ENCODE peak calls at places on chromosomes 6 and 20, in seven cellular contexts. One of them, this sample, is unnamed.

GRCh38 chr20:1961374-1961773 is 32.5 kb downstream of the PDYN start:
- DNase-seq in hepatocyte: no peak
- DNase-seq in left cardiac atrium: no peak
- DNase-seq in A549: no peak
- DNase-seq in HTR-8/SVneo: no peak
- DNase-seq in pancreas: no peak
- DNase-seq in T-helper 9 cell: no peak
- DNase-seq in this sample: no peak

GRCh38 chr6:31633447-31633846 is 12.9 kb downstream of the PRRC2A start:
- DNase-seq in HTR-8/SVneo: no peak
- DNase-seq in pancreas: no peak
- DNase-seq in hepatocyte: no peak
- DNase-seq in A549: no peak
- DNase-seq in left cardiac atrium: no peak
- DNase-seq in T-helper 9 cell: no peak
- DNase-seq in this sample: no peak

GRCh38 chr6:33426590-33427563 is 7.0 kb downstream of the SYNGAP1 start:
- DNase-seq in HTR-8/SVneo: no peak
- DNase-seq in pancreas: no peak
- DNase-seq in A549: peak; percentile 19
- DNase-seq in T-helper 9 cell: peak; percentile 46
- DNase-seq in hepatocyte: no peak
- DNase-seq in left cardiac atrium: no peak
- DNase-seq in this sample: no peak

GRCh38 chr6:11771473-11772048 is 7.0 kb downstream of the ADTRP start:
- DNase-seq in HTR-8/SVneo: peak; percentile 25
- DNase-seq in A549: no peak
- DNase-seq in hepatocyte: no peak
- DNase-seq in left cardiac atrium: no peak
- DNase-seq in T-helper 9 cell: no peak
- DNase-seq in pancreas: no peak
- DNase-seq in this sample: peak; percentile 88

GRCh38 chr6:118080547-118080946 is 173.5 kb downstream of the SLC35F1 start:
- DNase-seq in pancreas: no peak
- DNase-seq in A549: no peak
- DNase-seq in hepatocyte: no peak
- DNase-seq in T-helper 9 cell: no peak
- DNase-seq in HTR-8/SVneo: no peak
- DNase-seq in left cardiac atrium: no peak
- DNase-seq in this sample: no peak

GRCh38 chr6:170453586-170454511 is 99.3 kb downstream of the PSMB1 start:
- DNase-seq in T-helper 9 cell: no peak
- DNase-seq in A549: no peak
- DNase-seq in hepatocyte: no peak
- DNase-seq in pancreas: no peak
- DNase-seq in HTR-8/SVneo: no peak
- DNase-seq in left cardiac atrium: no peak
- DNase-seq in this sample: no peak

GRCh38 chr20:58133020-58133419 is 95.4 kb downstream of the ANKRD60 start:
- DNase-seq in hepatocyte: no peak
- DNase-seq in T-helper 9 cell: no peak
- DNase-seq in HTR-8/SVneo: no peak
- DNase-seq in left cardiac atrium: no peak
- DNase-seq in A549: no peak
- DNase-seq in pancreas: no peak
- DNase-seq in this sample: no peak

GRCh38 chr6:17207281-17207680 is 73.9 kb upstream of the RBM24 start:
- DNase-seq in hepatocyte: no peak
- DNase-seq in T-helper 9 cell: no peak
- DNase-seq in A549: no peak
- DNase-seq in pancreas: no peak
- DNase-seq in left cardiac atrium: no peak
- DNase-seq in HTR-8/SVneo: no peak
- DNase-seq in this sample: no peak

GRCh38 chr6:19037607-19038006 is 650.5 kb downstream of the RNF144B start:
- DNase-seq in T-helper 9 cell: no peak
- DNase-seq in HTR-8/SVneo: no peak
- DNase-seq in hepatocyte: no peak
- DNase-seq in left cardiac atrium: no peak
- DNase-seq in A549: no peak
- DNase-seq in pancreas: no peak
- DNase-seq in this sample: no peak

GRCh38 chr6:68649669-68650068 is 14.6 kb downstream of the ADGRB3 start:
- DNase-seq in T-helper 9 cell: no peak
- DNase-seq in HTR-8/SVneo: no peak
- DNase-seq in A549: no peak
- DNase-seq in left cardiac atrium: no peak
- DNase-seq in hepatocyte: no peak
- DNase-seq in pancreas: no peak
- DNase-seq in this sample: no peak

GRCh38 chr20:42218566-42218965 is 600.4 kb upstream of the CHD6 start:
- DNase-seq in hepatocyte: no peak
- DNase-seq in A549: no peak
- DNase-seq in left cardiac atrium: no peak
- DNase-seq in HTR-8/SVneo: no peak
- DNase-seq in T-helper 9 cell: no peak
- DNase-seq in pancreas: no peak
- DNase-seq in this sample: no peak

GRCh38 chr6:169312658-169313346 is 59.2 kb upstream of the THBS2 start:
- DNase-seq in HTR-8/SVneo: no peak
- DNase-seq in left cardiac atrium: no peak
- DNase-seq in T-helper 9 cell: no peak
- DNase-seq in pancreas: no peak
- DNase-seq in hepatocyte: no peak
- DNase-seq in A549: no peak
- DNase-seq in this sample: no peak

GRCh38 chr20:34165246-34165645 is 53.2 kb upstream of the EIF2S2 start:
- DNase-seq in hepatocyte: no peak
- DNase-seq in pancreas: no peak
- DNase-seq in left cardiac atrium: no peak
- DNase-seq in HTR-8/SVneo: peak; percentile 35
- DNase-seq in T-helper 9 cell: no peak
- DNase-seq in A549: no peak
- DNase-seq in this sample: no peak

GRCh38 chr20:24991897-24992419 is 593 bp downstream of the APMAP start:
- DNase-seq in T-helper 9 cell: no peak
- DNase-seq in A549: peak; percentile 28
- DNase-seq in left cardiac atrium: no peak
- DNase-seq in HTR-8/SVneo: peak; percentile 17
- DNase-seq in hepatocyte: peak; percentile 54
- DNase-seq in pancreas: no peak
- DNase-seq in this sample: no peak

GRCh38 chr6:15386110-15386755 is 140.4 kb downstream of the JARID2 start:
- DNase-seq in pancreas: no peak
- DNase-seq in HTR-8/SVneo: no peak
- DNase-seq in hepatocyte: peak; percentile 10
- DNase-seq in T-helper 9 cell: no peak
- DNase-seq in left cardiac atrium: no peak
- DNase-seq in A549: no peak
- DNase-seq in this sample: no peak

GRCh38 chr20:53735536-53736050 is 142.0 kb upstream of the ZNF217 start:
- DNase-seq in A549: peak; percentile 60
- DNase-seq in left cardiac atrium: no peak
- DNase-seq in pancreas: no peak
- DNase-seq in HTR-8/SVneo: peak; percentile 89
- DNase-seq in T-helper 9 cell: no peak
- DNase-seq in hepatocyte: peak; percentile 74
- DNase-seq in this sample: peak; percentile 94

GRCh38 chr6:144394209-144394608 is 109.1 kb downstream of the UTRN start:
- DNase-seq in T-helper 9 cell: no peak
- DNase-seq in A549: no peak
- DNase-seq in pancreas: no peak
- DNase-seq in left cardiac atrium: no peak
- DNase-seq in hepatocyte: no peak
- DNase-seq in HTR-8/SVneo: no peak
- DNase-seq in this sample: no peak

GRCh38 chr6:44138717-44139350 is 11.5 kb downstream of the TMEM63B start:
- DNase-seq in left cardiac atrium: no peak
- DNase-seq in A549: no peak
- DNase-seq in pancreas: no peak
- DNase-seq in hepatocyte: no peak
- DNase-seq in T-helper 9 cell: no peak
- DNase-seq in HTR-8/SVneo: no peak
- DNase-seq in this sample: no peak

GRCh38 chr6:125853740-125854139 is 63.0 kb downstream of the NCOA7 start:
- DNase-seq in hepatocyte: no peak
- DNase-seq in A549: no peak
- DNase-seq in T-helper 9 cell: no peak
- DNase-seq in left cardiac atrium: no peak
- DNase-seq in HTR-8/SVneo: no peak
- DNase-seq in pancreas: no peak
- DNase-seq in this sample: no peak

GRCh38 chr20:22394583-22394982 is 189.8 kb downstream of the FOXA2 start:
- DNase-seq in A549: no peak
- DNase-seq in pancreas: no peak
- DNase-seq in hepatocyte: no peak
- DNase-seq in left cardiac atrium: no peak
- DNase-seq in T-helper 9 cell: no peak
- DNase-seq in HTR-8/SVneo: no peak
- DNase-seq in this sample: no peak

GRCh38 chr6:100300221-100300736 is 164.4 kb downstream of the SIM1 start:
- DNase-seq in HTR-8/SVneo: peak; percentile 68
- DNase-seq in A549: peak; percentile 59
- DNase-seq in T-helper 9 cell: no peak
- DNase-seq in pancreas: no peak
- DNase-seq in hepatocyte: peak; percentile 41
- DNase-seq in left cardiac atrium: no peak
- DNase-seq in this sample: peak; percentile 94

GRCh38 chr6:34249469-34250370 is 914 bp upstream of the SMIM29 start:
- DNase-seq in left cardiac atrium: no peak
- DNase-seq in A549: no peak
- DNase-seq in hepatocyte: no peak
- DNase-seq in T-helper 9 cell: no peak
- DNase-seq in pancreas: no peak
- DNase-seq in HTR-8/SVneo: no peak
- DNase-seq in this sample: no peak

GRCh38 chr6:147022041-147022440 is 182.2 kb upstream of the STXBP5 start:
- DNase-seq in T-helper 9 cell: no peak
- DNase-seq in A549: no peak
- DNase-seq in pancreas: no peak
- DNase-seq in left cardiac atrium: no peak
- DNase-seq in hepatocyte: no peak
- DNase-seq in HTR-8/SVneo: no peak
- DNase-seq in this sample: peak; percentile 60

GRCh38 chr6:159969204-159969912 is 476 bp downstream of the IGF2R start:
- DNase-seq in left cardiac atrium: peak; percentile 54
- DNase-seq in HTR-8/SVneo: no peak
- DNase-seq in T-helper 9 cell: peak; percentile 26
- DNase-seq in pancreas: peak; percentile 24
- DNase-seq in hepatocyte: peak; percentile 62
- DNase-seq in A549: peak; percentile 6
- DNase-seq in this sample: no peak

GRCh38 chr20:47476452-47476851 is 25.2 kb upstream of the NCOA3 start:
- DNase-seq in HTR-8/SVneo: no peak
- DNase-seq in T-helper 9 cell: no peak
- DNase-seq in A549: no peak
- DNase-seq in hepatocyte: no peak
- DNase-seq in pancreas: no peak
- DNase-seq in left cardiac atrium: no peak
- DNase-seq in this sample: no peak

GRCh38 chr6:15249371-15250019 is 3.6 kb downstream of the JARID2 start:
- DNase-seq in left cardiac atrium: no peak
- DNase-seq in pancreas: no peak
- DNase-seq in hepatocyte: no peak
- DNase-seq in A549: no peak
- DNase-seq in HTR-8/SVneo: no peak
- DNase-seq in T-helper 9 cell: no peak
- DNase-seq in this sample: no peak

This sample was measured in foreskin keratinocyte.